ENCODE peak calls at places on chromosomes 2 and 18, in ten cellular contexts. Q is midbrain; L is T-helper 17 cell; M is HTR-8/SVneo; G is upper lobe of right lung; E is stimulated activated CD4-positive, alpha-beta T cell treated with anti-CD3 and anti-CD28 coated beads, Interleukin-1b, Interleukin-23, amount 100 ng/mL, for 4 hours; F is astrocyte of the spinal cord; W is cardiac septum; X is HuH-7; V is breast epithelium. U is an unnamed sample.

GRCh38 chr2:142678164-142678563 is 199.3 kb upstream of the KYNU start:
- DNase-seq in X (no peak), G (no peak), V (no peak), Q (no peak), W (no peak), F (no peak), M (no peak), E (no peak), L (no peak), U (no peak)

GRCh38 chr2:96207073-96207777 is 1.4 kb downstream of the STARD7 start:
- DNase-seq in X (no peak), F (no peak), W (no peak), Q (peak), E (no peak), M (no peak), G (no peak), V (no peak), L (no peak), U (no peak)

GRCh38 chr2:220956429-220956828 is 615.7 kb downstream of the EPHA4 start:
- DNase-seq in V (no peak), M (no peak), L (no peak), Q (no peak), X (no peak), E (no peak), G (no peak), F (no peak), W (no peak), U (no peak)

GRCh38 chr18:62963522-62963921 is 248.2 kb downstream of the PHLPP1 start:
- DNase-seq in X (no peak), F (no peak), Q (peak), G (no peak), W (no peak), L (no peak), M (no peak), E (no peak), V (no peak), U (no peak)

GRCh38 chr2:71718686-71719085 is 265.3 kb downstream of the DYSF start:
- DNase-seq in F (no peak), E (no peak), G (no peak), V (no peak), Q (no peak), M (no peak), W (peak), L (no peak), X (no peak), U (no peak)

GRCh38 chr2:219645631-219646527 is 18.4 kb downstream of the SLC4A3 start:
- DNase-seq in X (no peak), F (peak), L (no peak), V (no peak), M (peak), G (no peak), W (peak), Q (no peak), E (no peak), U (no peak)

GRCh38 chr2:133780099-133780996 is 212.1 kb upstream of the NCKAP5 start:
- DNase-seq in W (no peak), G (no peak), L (no peak), Q (peak), E (no peak), V (peak), F (peak), X (peak), M (peak), U (peak)

GRCh38 chr2:43136011-43136799 is 90.2 kb downstream of the ZFP36L2 start:
- DNase-seq in L (no peak), G (peak), M (no peak), V (no peak), Q (no peak), E (no peak), W (no peak), X (no peak), F (no peak), U (no peak)

GRCh38 chr2:122736279-122736678 is 980.8 kb downstream of the TSN start:
- DNase-seq in F (peak), G (no peak), V (no peak), W (no peak), E (no peak), Q (no peak), M (no peak), X (no peak), L (no peak), U (no peak)

GRCh38 chr2:218880749-218881594 is at the start of gene WNT10A:
- DNase-seq in E (no peak), V (no peak), W (no peak), G (no peak), Q (no peak), F (no peak), M (no peak), X (no peak), L (no peak), U (no peak)

GRCh38 chr18:77084757-77085035 is 47.9 kb downstream of the MBP start:
- DNase-seq in G (no peak), M (no peak), Q (no peak), W (no peak), X (peak), V (no peak), E (no peak), L (no peak), F (no peak), U (no peak)

GRCh38 chr2:28049416-28049815 is 158.9 kb downstream of the BABAM2 start:
- DNase-seq in W (no peak), Q (no peak), L (no peak), E (no peak), V (no peak), M (no peak), F (no peak), X (no peak), G (no peak), U (no peak)

GRCh38 chr18:77165489-77166415 is 33.2 kb upstream of the MBP start:
- DNase-seq in V (no peak), M (no peak), G (no peak), W (no peak), Q (no peak), E (no peak), L (no peak), X (no peak), F (peak), U (no peak)

GRCh38 chr2:58387701-58388100 is 146.6 kb upstream of the FANCL start:
- DNase-seq in F (no peak), X (no peak), G (no peak), W (no peak), E (no peak), M (no peak), L (no peak), V (no peak), Q (no peak), U (no peak)

GRCh38 chr2:229254206-229254605 is 16.9 kb downstream of the PID1 start:
- DNase-seq in W (no peak), V (no peak), M (no peak), F (no peak), X (no peak), E (no peak), L (no peak), Q (no peak), G (no peak), U (no peak)

GRCh38 chr18:30889582-30890301 is 152.8 kb downstream of the DSC3 start:
- DNase-seq in E (no peak), V (no peak), L (no peak), X (no peak), M (no peak), F (peak), G (no peak), W (no peak), Q (peak), U (no peak)

GRCh38 chr2:126696644-126697520 is 40.9 kb downstream of the GYPC start:
- DNase-seq in F (no peak), M (no peak), V (no peak), X (no peak), E (no peak), W (no peak), G (no peak), L (no peak), Q (no peak), U (no peak)

GRCh38 chr2:35989040-35989439 is 366.5 kb upstream of the CRIM1 start:
- DNase-seq in F (no peak), W (no peak), V (no peak), Q (no peak), G (no peak), L (no peak), E (no peak), X (no peak), M (no peak), U (no peak)

GRCh38 chr2:1742680-1743395 is 1.5 kb downstream of the PXDN start:
- DNase-seq in E (no peak), L (no peak), Q (peak), X (no peak), M (peak), W (peak), F (peak), V (peak), G (peak), U (peak)

GRCh38 chr2:96888082-96889011 is 18.5 kb upstream of the SEMA4C start:
- DNase-seq in Q (peak), E (no peak), L (no peak), W (no peak), X (no peak), F (no peak), M (no peak), V (peak), G (peak), U (no peak)

GRCh38 chr2:63875758-63876710 is 34.3 kb downstream of the UGP2 start:
- DNase-seq in L (no peak), V (no peak), X (no peak), F (no peak), Q (no peak), E (no peak), W (no peak), M (no peak), G (no peak), U (no peak)

GRCh38 chr2:223262946-223263345 is 211.0 kb downstream of the KCNE4 start:
- DNase-seq in E (no peak), X (no peak), L (no peak), Q (no peak), M (peak), W (no peak), G (no peak), V (no peak), F (peak), U (no peak)

GRCh38 chr18:57748770-57749603 is 54.1 kb downstream of the ATP8B1 start:
- DNase-seq in Q (no peak), W (no peak), F (peak), X (peak), L (no peak), M (no peak), V (no peak), G (no peak), E (no peak), U (no peak)